ENCODE peak calls at places on chromosomes 12 and 14, in seven cellular contexts. K, R, V, S, G, C and A are unnamed samples. For H3K4me1, the result is how much of the 10 kb centered on the place peaks cover.

GRCh38 chr14:28709571-28710305 is 56.8 kb upstream of the FOXG1 start:
- DNase-seq in K (no peak), R (no peak), V (no peak), S (no peak), G (no peak), C (no peak), A (no peak)

GRCh38 chr12:121261397-121261796 is 35.1 kb downstream of the CAMKK2 start:
- DNase-seq in K (no peak), R (no peak), V (no peak), S (no peak), G (no peak), C (no peak), A (no peak)

GRCh38 chr14:104213301-104214034 is 75.1 kb downstream of the KIF26A start:
- DNase-seq in K (no peak), R (no peak), V (no peak), S (no peak), G (no peak), C (peak), A (no peak)

GRCh38 chr12:80200414-80200813 is 101.1 kb downstream of the OTOGL start:
- DNase-seq in K (no peak), R (no peak), V (no peak), S (no peak), G (no peak), C (no peak), A (no peak)

GRCh38 chr12:96402061-96402460 is 1.8 kb upstream of the CDK17 start:
- DNase-seq in K (no peak), R (no peak), V (no peak), S (no peak), G (no peak), C (no peak), A (no peak)

GRCh38 chr12:122028601-122029560 is 7.2 kb downstream of the BCL7A start:
- DNase-seq in K (no peak), R (peak), V (peak), S (no peak), G (no peak), C (no peak), A (no peak)

GRCh38 chr12:124078800-124079199 is 105.8 kb downstream of the ZNF664 start:
- DNase-seq in K (no peak), R (no peak), V (no peak), S (no peak), G (no peak), C (no peak), A (no peak)

GRCh38 chr12:1797011-1797901 is 23.1 kb upstream of the LRTM2 start:
- DNase-seq in K (peak), R (peak), V (peak), S (peak), G (no peak), C (peak), A (peak)

GRCh38 chr12:6336859-6337744 is 4.8 kb downstream of the TNFRSF1A start:
- DNase-seq in K (no peak), R (no peak), V (peak), S (no peak), G (no peak), C (no peak), A (peak)

GRCh38 chr14:102545461-102546265 is 36.1 kb upstream of the ANKRD9 start:
- DNase-seq in K (no peak), R (no peak), V (no peak), S (peak), G (peak), C (no peak), A (no peak)

GRCh38 chr12:132379996-132380395 is 50.6 kb upstream of the GALNT9 start:
- DNase-seq in K (no peak), R (no peak), V (no peak), S (no peak), G (no peak), C (no peak), A (no peak)

GRCh38 chr14:54138354-54139038 is 181.9 kb upstream of the BMP4 start:
- DNase-seq in K (no peak), R (no peak), V (no peak), S (no peak), G (no peak), C (no peak), A (no peak)

GRCh38 chr14:81557137-81557536 is 23.5 kb upstream of the SEL1L start:
- DNase-seq in K (no peak), R (no peak), V (no peak), S (no peak), G (no peak), C (no peak), A (no peak)

GRCh38 chr12:94813314-94813713 is 163.0 kb upstream of the TMCC3 start:
- DNase-seq in K (no peak), R (no peak), V (no peak), S (no peak), G (no peak), C (no peak), A (no peak)

GRCh38 chr12:99806304-99806703 is 158.8 kb downstream of the GARIN6 start:
- DNase-seq in K (no peak), R (no peak), V (no peak), S (no peak), G (no peak), C (no peak), A (no peak)

GRCh38 chr12:6688543-6688999 is 604 bp downstream of the ZNF384 start:
- DNase-seq in K (no peak), R (peak), V (peak), S (no peak), G (no peak), C (peak), A (no peak)

GRCh38 chr12:24730461-24730896 is 218.4 kb downstream of the BCAT1 start:
- DNase-seq in K (no peak), R (no peak), V (no peak), S (no peak), G (no peak), C (no peak), A (no peak)

GRCh38 chr14:72800296-72800695 is 93.6 kb downstream of the DPF3 start:
- DNase-seq in K (no peak), R (no peak), V (no peak), S (no peak), G (no peak), C (no peak), A (no peak)

GRCh38 chr14:69081271-69081670 is 71.6 kb downstream of the DCAF5 start:
- DNase-seq in K (no peak), R (no peak), V (no peak), S (no peak), G (no peak), C (no peak), A (no peak)

GRCh38 chr14:91399868-91400640 is 17.6 kb downstream of the CCDC88C start:
- DNase-seq in K (no peak), R (no peak), V (peak), S (no peak), G (no peak), C (no peak), A (no peak)

GRCh38 chr14:91400696-91401095 is 16.9 kb downstream of the CCDC88C start:
- DNase-seq in K (no peak), R (no peak), V (no peak), S (peak), G (no peak), C (no peak), A (no peak)

GRCh38 chr14:91396959-91397815 is 20.4 kb downstream of the CCDC88C start:
- DNase-seq in K (no peak), R (no peak), V (peak), S (no peak), G (no peak), C (no peak), A (peak)

GRCh38 chr14:91398192-91398591 is 19.4 kb downstream of the CCDC88C start:
- DNase-seq in K (no peak), R (no peak), V (no peak), S (no peak), G (no peak), C (no peak), A (no peak)

DNA sequence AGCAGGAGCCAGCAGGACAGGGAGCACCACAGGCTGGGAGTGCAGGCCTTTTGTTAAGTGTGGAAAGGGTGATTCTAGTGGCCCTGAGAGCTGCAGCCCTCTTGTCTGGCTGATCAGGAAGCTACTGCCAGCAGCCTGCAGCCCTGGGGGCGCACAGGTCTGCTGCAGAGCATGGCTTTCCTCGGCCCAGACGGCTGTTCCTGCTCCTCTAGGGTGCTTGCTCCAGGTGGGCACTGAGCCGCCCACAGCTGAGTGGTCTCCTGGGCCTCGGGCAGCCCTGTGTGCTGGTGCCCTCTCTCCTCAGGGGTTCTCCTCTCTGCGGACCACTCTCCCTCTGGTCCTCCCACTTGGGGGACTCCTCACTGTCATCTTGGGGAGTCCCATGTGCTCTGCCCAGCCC is 18.9 kb downstream of the CCDC88C start:
- DNase-seq in K (no peak), R (no peak), V (no peak), S (no peak), G (no peak), C (no peak), A (no peak)
- H3K4me3 ChIP-seq in K (no peak), R (no peak), V (no peak), S (no peak), G (no peak), C (no peak), A (no peak)

GRCh38 chr12:14157129-14157747 is 175.8 kb upstream of the GRIN2B start:
- DNase-seq in K (no peak), R (no peak), V (peak), S (no peak), G (no peak), C (no peak), A (no peak)

GRCh38 chr12:14153803-14154202 is 172.4 kb upstream of the GRIN2B start:
- DNase-seq in K (no peak), R (no peak), V (no peak), S (no peak), G (no peak), C (no peak), A (no peak)

DNA sequence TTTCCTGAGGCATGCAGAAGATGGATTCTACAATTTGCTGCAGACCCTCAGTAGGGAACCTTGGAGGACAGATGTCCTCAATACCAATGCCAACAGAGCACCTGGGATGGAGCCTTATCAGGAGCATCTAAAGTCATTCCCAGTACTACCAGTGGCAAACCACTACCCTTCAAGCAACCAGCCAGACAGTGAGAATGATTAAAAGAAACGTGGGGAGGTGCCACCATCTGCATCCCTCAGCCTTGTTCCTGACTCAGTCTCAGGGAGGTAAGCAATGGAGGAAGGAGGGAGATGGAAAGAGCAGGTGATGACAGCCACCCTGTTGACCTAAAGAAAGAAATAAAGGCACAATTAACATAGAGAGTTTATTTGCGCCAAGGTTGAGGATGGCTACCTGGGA is 175.2 kb upstream of the GRIN2B start:
- DNase-seq in K (no peak), R (no peak), V (no peak), S (no peak), G (no peak), C (no peak), A (no peak)
- H3K4me1 ChIP-seq in K (under half), R (under half), V (under half), S (under half), G (under half), C (under half), A (under half)

GRCh38 chr12:104788848-104789271 is 169.2 kb downstream of the SLC41A2 start:
- DNase-seq in K (no peak), R (peak), V (no peak), S (no peak), G (no peak), C (no peak), A (no peak)

GRCh38 chr12:104792570-104792969 is 165.5 kb downstream of the SLC41A2 start:
- DNase-seq in K (no peak), R (no peak), V (no peak), S (peak), G (peak), C (no peak), A (no peak)

GRCh38 chr12:104793968-104794367 is 164.1 kb downstream of the SLC41A2 start:
- DNase-seq in K (no peak), R (no peak), V (no peak), S (no peak), G (no peak), C (no peak), A (no peak)

GRCh38 chr12:104793280-104793679 is 164.8 kb downstream of the SLC41A2 start:
- DNase-seq in K (no peak), R (no peak), V (no peak), S (peak), G (no peak), C (no peak), A (no peak)

GRCh38 chr12:104790296-104791125 is 167.6 kb downstream of the SLC41A2 start:
- DNase-seq in K (no peak), R (peak), V (peak), S (peak), G (no peak), C (peak), A (peak)
- H3K4me3 ChIP-seq in K (no peak), R (no peak), V (no peak), S (no peak), G (no peak), C (no peak), A (no peak)

DNA sequence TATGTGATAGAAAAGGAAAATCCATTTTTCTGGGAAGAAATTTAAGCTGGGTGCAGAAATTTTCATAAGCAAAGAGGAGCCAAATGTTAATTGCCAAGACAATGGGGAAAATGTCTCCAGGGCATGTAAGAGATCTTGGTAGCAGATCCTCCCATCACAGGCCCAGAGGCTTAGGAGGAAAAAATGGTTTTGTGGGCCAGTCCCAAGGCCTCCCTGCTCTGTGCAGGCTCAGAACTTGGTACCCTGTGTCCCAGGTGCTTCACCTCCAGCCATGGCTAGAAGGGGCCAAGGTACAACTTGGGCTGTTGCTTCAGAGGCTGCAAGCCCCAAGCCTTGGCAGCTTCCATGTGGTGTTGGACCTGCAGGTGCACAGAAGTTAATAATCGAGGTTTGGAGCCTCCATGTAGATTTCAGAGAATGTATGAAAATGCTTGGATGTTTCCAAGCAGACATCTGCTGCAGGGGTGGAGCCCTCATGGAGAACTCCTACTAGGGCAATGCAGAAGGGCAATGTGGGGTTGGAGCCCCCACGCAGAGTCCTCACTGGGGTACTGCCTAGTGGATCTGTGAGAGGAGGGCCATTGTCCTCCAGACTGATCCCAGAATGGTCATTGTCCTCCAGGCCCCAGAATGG is 77.7 kb upstream of the ATP2B1 start:
- DNase-seq in K (no peak), R (no peak), V (no peak), S (no peak), G (no peak), C (no peak), A (no peak)
- H3K4me1 ChIP-seq in K (under half), R (under half), V (under half), S (under half), G (under half), C (under half), A (under half)

DNA sequence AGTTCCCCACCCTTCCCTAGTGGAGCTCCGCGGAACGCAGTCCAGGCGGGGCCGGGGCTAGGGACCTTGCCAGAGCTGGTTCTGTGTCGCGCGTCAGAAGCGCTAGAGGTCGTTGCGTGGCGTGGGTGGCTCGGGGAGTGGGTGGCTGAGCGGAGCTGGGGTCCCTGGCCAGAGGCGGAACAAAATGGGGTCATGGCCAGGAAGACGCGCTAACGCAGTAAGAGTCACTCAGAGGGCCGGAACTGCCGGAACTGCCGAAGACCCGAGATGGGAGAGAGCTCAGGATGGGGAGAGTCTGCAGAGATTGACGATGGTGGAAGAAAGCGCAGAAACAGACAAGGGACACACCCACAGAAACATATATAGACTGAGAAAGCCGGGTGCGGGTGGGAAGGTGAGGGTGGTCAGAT is 4.8 kb downstream of the DGKA start:
- DNase-seq in K (peak), R (no peak), V (no peak), S (peak), G (no peak), C (peak), A (no peak)
- H3K4me3 ChIP-seq in K (peak), R (no peak), V (peak), S (no peak), G (no peak), C (peak), A (peak)